ENCODE peak calls at places on chromosome 14, in six cellular contexts. One of them, this sample, is unnamed.

GRCh38 chr14:52461721-52462120 is 90.6 kb downstream of the TXNDC16 start:
- DNase-seq in neuronal stem cell: no peak
- DNase-seq in trophoblast cell: no peak
- DNase-seq in IMR-90: no peak
- DNase-seq in H9: no peak
- DNase-seq in H1: no peak
- DNase-seq in this sample: no peak

GRCh38 chr14:96192049-96192448 is 12.6 kb upstream of the BDKRB2 start:
- DNase-seq in neuronal stem cell: no peak
- DNase-seq in H1: no peak
- DNase-seq in trophoblast cell: no peak
- DNase-seq in IMR-90: no peak
- DNase-seq in H9: no peak
- DNase-seq in this sample: no peak

GRCh38 chr14:34007902-34008301 is 57.0 kb upstream of the EGLN3 start:
- DNase-seq in trophoblast cell: no peak
- DNase-seq in H9: no peak
- DNase-seq in IMR-90: no peak
- DNase-seq in H1: no peak
- DNase-seq in neuronal stem cell: no peak
- DNase-seq in this sample: no peak

GRCh38 chr14:86712727-86713126 is 1182.8 kb downstream of the FLRT2 start:
- DNase-seq in IMR-90: no peak
- DNase-seq in neuronal stem cell: no peak
- DNase-seq in H1: no peak
- DNase-seq in trophoblast cell: peak
- DNase-seq in H9: no peak
- DNase-seq in this sample: no peak

GRCh38 chr14:48914382-48914781 is 671.8 kb downstream of the RPS29 start:
- DNase-seq in trophoblast cell: no peak
- DNase-seq in neuronal stem cell: no peak
- DNase-seq in H1: no peak
- DNase-seq in H9: no peak
- DNase-seq in IMR-90: no peak
- DNase-seq in this sample: no peak

GRCh38 chr14:86938356-86938755 is 1054.6 kb downstream of the GALC start:
- DNase-seq in IMR-90: no peak
- DNase-seq in H1: no peak
- DNase-seq in neuronal stem cell: no peak
- DNase-seq in H9: no peak
- DNase-seq in trophoblast cell: no peak
- DNase-seq in this sample: no peak

GRCh38 chr14:70856851-70857498 is 47.7 kb upstream of the MAP3K9 start:
- DNase-seq in trophoblast cell: peak
- DNase-seq in H1: no peak
- DNase-seq in IMR-90: peak
- DNase-seq in H9: no peak
- DNase-seq in neuronal stem cell: no peak
- DNase-seq in this sample: peak

GRCh38 chr14:69059658-69060648 is 80.9 kb upstream of the ACTN1 start:
- DNase-seq in H9: no peak
- DNase-seq in IMR-90: peak
- DNase-seq in H1: no peak
- DNase-seq in neuronal stem cell: no peak
- DNase-seq in trophoblast cell: peak
- DNase-seq in this sample: peak

GRCh38 chr14:90193925-90194324 is 62.4 kb upstream of the PSMC1 start:
- DNase-seq in neuronal stem cell: no peak
- DNase-seq in trophoblast cell: peak
- DNase-seq in H9: peak
- DNase-seq in H1: peak
- DNase-seq in IMR-90: no peak
- DNase-seq in this sample: no peak

GRCh38 chr14:50452979-50453705 is 56.5 kb upstream of the CDKL1 start:
- DNase-seq in H1: no peak
- DNase-seq in H9: no peak
- DNase-seq in trophoblast cell: no peak
- DNase-seq in neuronal stem cell: no peak
- DNase-seq in IMR-90: peak
- DNase-seq in this sample: peak

GRCh38 chr14:92951261-92951660 is 28.3 kb downstream of the CHGA start:
- DNase-seq in IMR-90: no peak
- DNase-seq in H1: no peak
- DNase-seq in neuronal stem cell: no peak
- DNase-seq in trophoblast cell: no peak
- DNase-seq in H9: no peak
- DNase-seq in this sample: no peak

GRCh38 chr14:22569106-22569748 is 19.8 kb downstream of the DAD1 start:
- DNase-seq in neuronal stem cell: no peak
- DNase-seq in H1: no peak
- DNase-seq in H9: no peak
- DNase-seq in trophoblast cell: peak
- DNase-seq in IMR-90: peak
- DNase-seq in this sample: no peak

GRCh38 chr14:57199911-57200310 is 68.8 kb downstream of the EXOC5 start:
- DNase-seq in H9: no peak
- DNase-seq in IMR-90: peak
- DNase-seq in neuronal stem cell: no peak
- DNase-seq in H1: no peak
- DNase-seq in trophoblast cell: no peak
- DNase-seq in this sample: peak

GRCh38 chr14:51792819-51793218 is 67.6 kb upstream of the GNG2 start:
- DNase-seq in H9: no peak
- DNase-seq in neuronal stem cell: no peak
- DNase-seq in H1: no peak
- DNase-seq in trophoblast cell: no peak
- DNase-seq in IMR-90: peak
- DNase-seq in this sample: peak

GRCh38 chr14:99183311-99183710 is 88.7 kb downstream of the BCL11B start:
- DNase-seq in neuronal stem cell: no peak
- DNase-seq in H1: no peak
- DNase-seq in trophoblast cell: no peak
- DNase-seq in H9: no peak
- DNase-seq in IMR-90: no peak
- DNase-seq in this sample: no peak

GRCh38 chr14:20501346-20501745 is 4.0 kb upstream of the RNASE10 start:
- DNase-seq in H9: no peak
- DNase-seq in IMR-90: peak
- DNase-seq in H1: no peak
- DNase-seq in trophoblast cell: no peak
- DNase-seq in neuronal stem cell: no peak
- DNase-seq in this sample: no peak

GRCh38 chr14:77616133-77616453 is 344 bp downstream of the SPTLC2 start:
- DNase-seq in H9: no peak
- DNase-seq in trophoblast cell: no peak
- DNase-seq in H1: no peak
- DNase-seq in neuronal stem cell: no peak
- DNase-seq in IMR-90: no peak
- DNase-seq in this sample: no peak

GRCh38 chr14:49481099-49481498 is 105.1 kb downstream of the RPS29 start:
- DNase-seq in neuronal stem cell: no peak
- DNase-seq in IMR-90: no peak
- DNase-seq in trophoblast cell: no peak
- DNase-seq in H9: no peak
- DNase-seq in H1: no peak
- DNase-seq in this sample: no peak

GRCh38 chr14:103801459-103801858 is 45.9 kb downstream of the PPP1R13B start:
- DNase-seq in IMR-90: peak
- DNase-seq in trophoblast cell: no peak
- DNase-seq in H9: no peak
- DNase-seq in neuronal stem cell: no peak
- DNase-seq in H1: no peak
- DNase-seq in this sample: peak

GRCh38 chr14:23550827-23551265 is 719 bp downstream of the ZFHX2 start:
- DNase-seq in H9: no peak
- DNase-seq in neuronal stem cell: no peak
- DNase-seq in trophoblast cell: no peak
- DNase-seq in H1: peak
- DNase-seq in IMR-90: peak
- DNase-seq in this sample: no peak

GRCh38 chr14:86654558-86655184 is 1124.7 kb downstream of the FLRT2 start:
- DNase-seq in H9: peak
- DNase-seq in trophoblast cell: peak
- DNase-seq in H1: peak
- DNase-seq in IMR-90: peak
- DNase-seq in neuronal stem cell: peak
- DNase-seq in this sample: peak

GRCh38 chr14:33509927-33510535 is 440.8 kb downstream of the EGLN3 start:
- DNase-seq in neuronal stem cell: no peak
- DNase-seq in IMR-90: no peak
- DNase-seq in trophoblast cell: no peak
- DNase-seq in H1: no peak
- DNase-seq in H9: no peak
- DNase-seq in this sample: peak

GRCh38 chr14:88831285-88831684 is 6.8 kb downstream of the TTC8 start:
- DNase-seq in trophoblast cell: no peak
- DNase-seq in H1: no peak
- DNase-seq in IMR-90: peak
- DNase-seq in H9: no peak
- DNase-seq in neuronal stem cell: no peak
- DNase-seq in this sample: no peak

GRCh38 chr14:34211732-34212131 is 250.3 kb downstream of the SPTSSA start:
- DNase-seq in IMR-90: no peak
- DNase-seq in neuronal stem cell: no peak
- DNase-seq in H9: no peak
- DNase-seq in trophoblast cell: no peak
- DNase-seq in H1: no peak
- DNase-seq in this sample: peak

GRCh38 chr14:24081739-24082204 is 10.4 kb downstream of the CPNE6 start:
- DNase-seq in trophoblast cell: peak
- DNase-seq in neuronal stem cell: no peak
- DNase-seq in IMR-90: no peak
- DNase-seq in H9: no peak
- DNase-seq in H1: no peak
- DNase-seq in this sample: no peak

GRCh38 chr14:55353686-55354467 is 57.8 kb downstream of the ATG14 start:
- DNase-seq in H1: peak
- DNase-seq in H9: no peak
- DNase-seq in IMR-90: no peak
- DNase-seq in trophoblast cell: no peak
- DNase-seq in neuronal stem cell: no peak
- DNase-seq in this sample: no peak

GRCh38 chr14:38261620-38262019 is 5.7 kb upstream of the CLEC14A start:
- DNase-seq in trophoblast cell: no peak
- DNase-seq in IMR-90: no peak
- DNase-seq in neuronal stem cell: no peak
- DNase-seq in H9: no peak
- DNase-seq in H1: no peak
- DNase-seq in this sample: no peak

GRCh38 chr14:106586098-106586704 is 1059.8 kb downstream of the TMEM121 start:
- DNase-seq in H1: peak
- DNase-seq in neuronal stem cell: no peak
- DNase-seq in H9: no peak
- DNase-seq in trophoblast cell: peak
- DNase-seq in IMR-90: no peak
- DNase-seq in this sample: no peak
- H4K91ac ChIP-seq in H1: no peak
- H4K91ac ChIP-seq in neuronal stem cell: no peak
- H4K91ac ChIP-seq in H9: no peak
- H4K91ac ChIP-seq in trophoblast cell: no peak
- H4K91ac ChIP-seq in IMR-90: no peak
- H4K91ac ChIP-seq in this sample: no peak

GRCh38 chr14:73709904-73710469 is 4.2 kb downstream of the PNMA1 start:
- DNase-seq in trophoblast cell: no peak
- DNase-seq in H1: no peak
- DNase-seq in IMR-90: no peak
- DNase-seq in H9: no peak
- DNase-seq in neuronal stem cell: no peak
- DNase-seq in this sample: no peak
- H4K91ac ChIP-seq in trophoblast cell: no peak
- H4K91ac ChIP-seq in H1: no peak
- H4K91ac ChIP-seq in IMR-90: no peak
- H4K91ac ChIP-seq in H9: no peak
- H4K91ac ChIP-seq in neuronal stem cell: no peak
- H4K91ac ChIP-seq in this sample: no peak

GRCh38 chr14:67892466-67893120 is 73.0 kb downstream of the RAD51B start:
- DNase-seq in IMR-90: no peak
- DNase-seq in H9: no peak
- DNase-seq in trophoblast cell: no peak
- DNase-seq in H1: no peak
- DNase-seq in neuronal stem cell: no peak
- DNase-seq in this sample: peak
- H4K91ac ChIP-seq in IMR-90: no peak
- H4K91ac ChIP-seq in H9: no peak
- H4K91ac ChIP-seq in trophoblast cell: no peak
- H4K91ac ChIP-seq in H1: no peak
- H4K91ac ChIP-seq in neuronal stem cell: no peak
- H4K91ac ChIP-seq in this sample: no peak

GRCh38 chr14:65664436-65664835 is 251.9 kb downstream of the FUT8 start:
- DNase-seq in trophoblast cell: no peak
- DNase-seq in neuronal stem cell: no peak
- DNase-seq in IMR-90: no peak
- DNase-seq in H1: no peak
- DNase-seq in H9: no peak
- DNase-seq in this sample: no peak
- H4K91ac ChIP-seq in trophoblast cell: no peak
- H4K91ac ChIP-seq in neuronal stem cell: no peak
- H4K91ac ChIP-seq in IMR-90: no peak
- H4K91ac ChIP-seq in H1: no peak
- H4K91ac ChIP-seq in H9: no peak
- H4K91ac ChIP-seq in this sample: no peak

GRCh38 chr14:47843236-47843635 is 167.8 kb upstream of the MDGA2 start:
- DNase-seq in H1: no peak
- DNase-seq in neuronal stem cell: no peak
- DNase-seq in IMR-90: no peak
- DNase-seq in H9: no peak
- DNase-seq in trophoblast cell: no peak
- DNase-seq in this sample: no peak

DNA sequence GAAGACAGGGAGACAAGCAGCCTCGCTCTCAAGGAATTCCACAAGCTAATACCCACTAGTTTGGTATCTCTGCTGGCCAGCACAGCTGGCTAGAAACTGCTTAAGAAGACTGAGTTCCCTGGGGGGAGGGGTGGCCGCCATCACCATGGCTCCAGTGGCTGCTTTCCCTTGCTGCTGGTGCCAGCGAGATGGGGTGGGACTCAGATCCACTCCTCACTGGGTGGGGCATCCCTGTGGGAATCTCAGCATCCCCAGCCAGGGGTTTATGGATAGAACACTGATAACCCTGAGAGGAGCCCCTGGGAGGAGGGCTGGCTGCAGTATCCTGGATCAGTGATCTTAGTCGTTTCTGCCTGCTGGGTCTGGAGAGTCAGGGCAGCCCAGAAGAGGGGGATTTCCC is 170.6 kb upstream of the MDGA2 start:
- DNase-seq in neuronal stem cell: no peak
- DNase-seq in trophoblast cell: no peak
- DNase-seq in H9: no peak
- DNase-seq in H1: no peak
- DNase-seq in IMR-90: no peak
- DNase-seq in this sample: no peak
- H4K91ac ChIP-seq in neuronal stem cell: no peak
- H4K91ac ChIP-seq in trophoblast cell: no peak
- H4K91ac ChIP-seq in H9: no peak
- H4K91ac ChIP-seq in H1: no peak
- H4K91ac ChIP-seq in IMR-90: no peak
- H4K91ac ChIP-seq in this sample: no peak